ENCODE peak calls at places on chromosomes 5 and 9, in four cellular contexts. T, L, I and G are unnamed samples.

GRCh38 chr9:7912037-7912535 is 112.5 kb upstream of the DMAC1 start:
- DNase-seq in L (no peak), I (no peak), T (no peak), G (no peak)

GRCh38 chr5:55338092-55338613 is 30.4 kb downstream of the MTREX start:
- DNase-seq in I (no peak), L (no peak), T (no peak), G (peak; percentile 9)

GRCh38 chr5:136446565-136446964 is 81.2 kb upstream of the TRPC7 start:
- DNase-seq in L (peak; percentile 12), T (no peak), I (no peak), G (no peak)

GRCh38 chr9:73613092-73613701 is 461.5 kb downstream of the ANXA1 start:
- DNase-seq in L (peak; percentile 6), I (no peak), T (no peak), G (peak; percentile 25)

GRCh38 chr5:140261403-140262171 is 41.3 kb downstream of the PFDN1 start:
- DNase-seq in L (peak; percentile 83), T (no peak), I (peak; percentile 75), G (peak; percentile 86)

GRCh38 chr5:171409164-171410136 is 10.0 kb upstream of the FGF18 start:
- DNase-seq in I (no peak), T (no peak), L (no peak), G (no peak)

GRCh38 chr9:131676431-131676972 is 63.4 kb downstream of the RAPGEF1 start:
- DNase-seq in T (no peak), L (no peak), I (peak; percentile 54), G (no peak)

GRCh38 chr5:1318659-1319251 is 23.9 kb upstream of the TERT start:
- DNase-seq in L (no peak), T (no peak), I (peak; percentile 69), G (no peak)

GRCh38 chr5:95958308-95959014 is 3.2 kb downstream of the ELL2 start:
- DNase-seq in L (peak; percentile 21), T (no peak), I (peak; percentile 27), G (no peak)

GRCh38 chr5:155689403-155689802 is 637.6 kb upstream of the SGCD start:
- DNase-seq in L (no peak), I (no peak), T (peak; percentile 62), G (no peak)

GRCh38 chr9:123349691-123350480 is 6.1 kb upstream of the CRB2 start:
- DNase-seq in L (peak; percentile 52), I (peak; percentile 58), T (peak; percentile 86), G (peak; percentile 61)
- H3K4me3 ChIP-seq in L (no peak overlapping the region), I (no peak overlapping the region), T (no peak overlapping the region), G (no peak overlapping the region)

DNA sequence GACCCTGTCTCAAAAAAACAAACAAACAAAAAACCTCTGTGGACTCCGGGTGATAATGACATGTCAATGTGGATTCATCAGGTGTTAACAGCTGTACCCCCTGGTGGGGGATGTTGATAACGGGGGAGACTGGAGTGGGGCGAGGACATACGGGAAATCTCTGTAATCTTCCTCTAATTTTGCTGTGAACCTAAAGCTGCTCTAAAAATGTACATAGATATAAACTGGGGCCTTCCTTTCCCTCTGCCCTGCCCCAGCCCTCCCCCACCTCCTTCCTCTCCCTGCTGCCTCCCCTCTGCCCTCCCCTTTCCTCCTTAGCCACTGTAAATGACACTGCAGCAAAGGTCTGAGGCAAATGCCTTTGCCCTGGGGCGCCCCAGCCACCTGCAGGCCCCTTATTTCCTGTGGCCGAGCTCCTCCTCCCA is 1.4 kb upstream of the CEL start:
- DNase-seq in L (no peak), T (no peak), I (no peak), G (no peak)
- TF ChIP-seq CTCF in L (no peak), T (no peak), I (no peak), G (no peak)

DNA sequence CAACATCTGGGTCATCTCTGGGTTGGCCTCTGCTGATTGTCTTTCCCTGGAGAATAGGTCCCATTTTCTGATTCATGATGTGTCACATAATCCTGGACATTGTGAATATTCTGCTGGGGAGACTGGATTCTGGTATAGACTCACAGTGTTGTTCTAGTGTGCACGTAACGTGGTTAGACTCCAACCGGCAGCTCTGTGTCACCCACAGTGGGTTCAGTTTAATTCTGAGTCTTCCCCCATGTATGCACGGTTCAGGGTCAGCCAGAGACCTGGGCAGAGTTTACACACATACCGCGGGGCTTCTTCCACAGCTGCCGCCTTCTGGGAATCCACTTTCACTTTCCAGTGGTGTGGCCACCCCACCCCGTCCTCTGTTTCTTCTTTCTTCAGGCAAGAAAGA is 38.0 kb upstream of the LRRC14B start:
- DNase-seq in L (no peak), T (no peak), I (no peak), G (no peak)
- H3K4me3 ChIP-seq in L (no peak overlapping the region), T (no peak overlapping the region), I (no peak overlapping the region), G (no peak overlapping the region)

DNA sequence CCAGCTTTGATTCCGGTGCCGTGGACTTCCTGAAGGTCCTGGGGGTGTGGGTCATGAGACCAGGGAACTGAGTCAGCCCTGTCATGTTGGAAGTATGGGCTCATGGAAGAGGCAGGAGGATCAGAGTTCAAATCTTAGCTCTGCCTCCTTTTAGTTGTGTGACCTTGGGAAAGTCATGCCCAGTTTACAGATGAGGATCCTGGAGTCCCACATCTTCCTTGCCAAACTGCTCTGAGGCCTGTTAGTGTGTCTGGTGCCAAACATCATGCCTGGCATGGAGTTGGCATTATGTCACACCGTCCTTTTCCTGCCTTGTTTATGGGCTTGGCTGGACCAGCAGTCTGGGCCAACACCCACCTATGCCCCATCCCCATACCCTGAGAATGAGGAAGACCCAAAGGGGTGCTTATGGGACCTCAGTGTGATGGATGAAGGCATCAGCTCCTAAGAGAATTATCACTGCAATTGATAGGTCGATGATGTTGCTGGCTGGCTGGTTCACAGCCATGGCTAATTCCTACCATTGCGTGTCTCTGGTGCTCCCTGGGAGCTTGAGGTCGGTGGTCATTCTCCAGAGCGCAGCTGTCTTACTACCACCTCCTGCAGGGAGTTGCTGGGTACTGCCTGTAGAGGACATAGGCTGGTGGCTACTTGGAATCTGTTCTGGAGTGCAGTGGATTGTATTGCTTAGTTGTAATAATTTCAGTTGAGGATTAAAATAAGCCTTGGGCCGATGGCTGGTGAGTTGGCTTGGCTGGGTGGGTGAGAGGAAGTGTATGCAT is 140.5 kb upstream of the PITX1 start:
- DNase-seq in I (no peak), L (peak; percentile 36), T (peak; percentile 66), G (no peak)
- TF ChIP-seq CTCF in I (no peak), L (no peak), T (peak; percentile 67), G (peak; percentile 18)

GRCh38 chr9:107638496-107638895 is 148.9 kb upstream of the KLF4 start:
- DNase-seq in L (no peak), T (no peak), I (no peak), G (no peak)
- H3K4me3 ChIP-seq in L (peak overlapping the region; percentile 52), T (peak overlapping the region; percentile 42), I (peak overlapping the region; percentile 53), G (peak overlapping the region; percentile 64)

GRCh38 chr9:82799300-82799699 is 263.6 kb downstream of the RASEF start:
- DNase-seq in I (no peak), T (no peak), L (no peak), G (no peak)

GRCh38 chr9:82808478-82808877 is 254.5 kb downstream of the RASEF start:
- DNase-seq in T (peak; percentile 37), L (no peak), I (no peak), G (no peak)

GRCh38 chr9:82810902-82811301 is 252.0 kb downstream of the RASEF start:
- DNase-seq in T (no peak), L (peak; percentile 52), I (no peak), G (peak; percentile 9)

DNA sequence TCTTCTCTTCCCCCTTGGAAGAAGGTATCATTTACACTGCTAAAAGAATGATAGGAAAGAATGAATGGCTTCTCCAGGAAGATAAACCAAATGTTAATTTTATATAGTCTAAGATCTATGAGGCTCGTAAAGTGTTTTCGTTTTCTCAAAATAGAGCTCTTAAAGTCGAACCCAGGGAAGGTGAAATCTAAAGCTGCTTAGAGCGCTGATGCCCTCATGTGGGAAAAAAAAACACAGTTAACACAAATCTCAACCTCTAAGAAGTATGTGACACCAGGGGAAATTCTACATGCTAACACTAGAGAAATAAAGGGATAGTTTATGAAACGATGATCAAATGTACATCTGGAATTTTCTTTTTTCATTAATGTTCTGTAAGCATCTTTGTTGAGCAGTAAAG is 257.9 kb downstream of the RASEF start:
- DNase-seq in T (no peak), L (no peak), I (no peak), G (no peak)
- TF ChIP-seq CTCF in T (peak; percentile 55), L (no peak), I (no peak), G (no peak)

GRCh38 chr9:127700140-127700539 is 6.6 kb upstream of the CFAP157 start:
- DNase-seq in I (no peak), L (no peak), T (no peak), G (no peak)
- H3K4me3 ChIP-seq in I (no peak overlapping the region), L (no peak overlapping the region), T (no peak overlapping the region), G (no peak overlapping the region)

GRCh38 chr9:105158898-105159297 is 85.6 kb upstream of the SLC44A1 start:
- DNase-seq in L (no peak), T (no peak), I (no peak), G (no peak)

GRCh38 chr9:105151686-105151995 is 92.8 kb upstream of the SLC44A1 start:
- DNase-seq in T (no peak), I (no peak), L (no peak), G (no peak)

GRCh38 chr9:105154723-105155191 is 89.7 kb upstream of the SLC44A1 start:
- DNase-seq in I (no peak), T (no peak), L (peak; percentile 13), G (peak; percentile 32)

GRCh38 chr9:105158020-105158419 is 86.4 kb upstream of the SLC44A1 start:
- DNase-seq in T (no peak), L (no peak), I (no peak), G (no peak)

DNA sequence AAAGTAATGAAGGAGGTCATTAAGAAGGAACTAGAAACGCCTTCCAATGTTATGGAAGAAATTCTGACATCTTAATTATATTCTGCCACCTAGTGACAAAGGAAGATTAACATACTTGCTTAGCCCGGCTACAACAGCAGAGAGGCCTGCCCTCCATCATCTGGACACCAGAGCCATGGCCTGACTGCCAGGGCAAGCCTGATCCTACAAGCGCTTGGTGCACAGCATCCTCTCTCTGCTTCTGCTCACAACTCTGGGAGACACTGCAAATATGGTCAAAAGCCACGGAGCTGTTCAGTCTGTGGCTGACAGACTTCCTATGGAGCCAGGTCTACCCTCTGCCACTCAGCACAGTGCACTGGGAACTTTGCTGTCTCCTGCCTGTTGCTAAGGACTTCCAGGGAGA is 87.3 kb upstream of the SLC44A1 start:
- DNase-seq in T (peak; percentile 66), I (peak; percentile 61), L (peak; percentile 78), G (peak; percentile 88)
- TF ChIP-seq CTCF in T (peak; percentile 56), I (peak; percentile 66), L (peak; percentile 75), G (peak; percentile 42)

GRCh38 chr9:136547508-136548215 is 1.8 kb upstream of the NOTCH1 start:
- DNase-seq in I (no peak), L (no peak), T (no peak), G (no peak)
- H3K4me3 ChIP-seq in I (peak overlapping the region; percentile 4), L (no peak overlapping the region), T (no peak overlapping the region), G (no peak overlapping the region)

GRCh38 chr9:32382582-32383320 is 1.7 kb upstream of the ACO1 start:
- DNase-seq in T (no peak), L (no peak), I (no peak), G (no peak)

GRCh38 chr9:32384002-32384363 is 460 bp upstream of the ACO1 start:
- DNase-seq in T (no peak), L (no peak), I (no peak), G (no peak)

GRCh38 chr9:32385885-32386283 is 1.4 kb downstream of the ACO1 start:
- DNase-seq in L (no peak), I (no peak), T (no peak), G (no peak)

GRCh38 chr9:32385135-32385884 is 867 bp downstream of the ACO1 start:
- DNase-seq in L (no peak), I (no peak), T (no peak), G (peak; percentile 34)

GRCh38 chr9:32384364-32385134 is at the start of gene ACO1:
- DNase-seq in T (peak; percentile 96), I (peak; percentile 95), L (peak; percentile 73), G (peak; percentile 77)
- TF ChIP-seq CTCF in T (peak; percentile 10), I (no peak), L (no peak), G (no peak)